ENCODE peak calls at places on chromosomes 11 and 22, in seven cellular contexts. X is aorta; L is pancreas; I is A549; H is H9; Y is CD8-positive, alpha-beta T cell; C is neuronal stem cell. W is an unnamed sample.
A peak's percentile ranks its signal among the peaks of the same experiment; 100 is the strongest.

GRCh38 chr11:64265176-64266160 is 14.1 kb downstream of the PLCB3 start:
- DNase-seq in X (peak; percentile 47), L (no peak), I (no peak), H (no peak), Y (no peak), C (no peak), W (no peak)

GRCh38 chr22:48175721-48176120 is 1413.3 kb downstream of the TBC1D22A start:
- DNase-seq in X (no peak), L (no peak), I (no peak), H (no peak), Y (no peak), C (no peak), W (no peak)

GRCh38 chr11:12418019-12418611 is 40.7 kb downstream of the PARVA start:
- DNase-seq in X (no peak), L (no peak), I (no peak), H (no peak), Y (no peak), C (no peak), W (no peak)

GRCh38 chr22:29370556-29370955 is 17.8 kb downstream of the AP1B1 start:
- DNase-seq in X (peak; percentile 18), L (no peak), I (no peak), H (peak; percentile 39), Y (no peak), C (no peak), W (no peak)

GRCh38 chr11:119153049-119153818 is 4.4 kb downstream of the ABCG4 start:
- DNase-seq in X (no peak), L (no peak), I (peak; percentile 27), H (peak; percentile 61), Y (no peak), C (no peak), W (no peak)

GRCh38 chr11:43947003-43947500 is 4.6 kb downstream of the C11orf96 start:
- DNase-seq in X (peak; percentile 65), L (no peak), I (peak; percentile 55), H (peak; percentile 71), Y (no peak), C (no peak), W (no peak)

GRCh38 chr11:133004369-133004768 is 527.9 kb downstream of the OPCML start:
- DNase-seq in X (no peak), L (no peak), I (no peak), H (no peak), Y (no peak), C (no peak), W (no peak)

GRCh38 chr11:104164028-104164520 is at the start of gene PDGFD:
- DNase-seq in X (peak; percentile 73), L (peak; percentile 85), I (peak; percentile 90), H (peak; percentile 90), Y (peak; percentile 1), C (peak; percentile 78), W (no peak)

GRCh38 chr11:70367071-70367470 is 31.3 kb upstream of the CTTN start:
- DNase-seq in X (no peak), L (no peak), I (no peak), H (no peak), Y (no peak), C (no peak), W (no peak)

GRCh38 chr22:26259510-26259909 is 90.2 kb downstream of the SEZ6L start:
- DNase-seq in X (no peak), L (no peak), I (peak; percentile 11), H (peak; percentile 70), Y (no peak), C (peak; percentile 59), W (no peak)

GRCh38 chr22:39481054-39481453 is 21.0 kb upstream of the MIEF1 start:
- DNase-seq in X (no peak), L (no peak), I (no peak), H (no peak), Y (no peak), C (no peak), W (no peak)

DNA sequence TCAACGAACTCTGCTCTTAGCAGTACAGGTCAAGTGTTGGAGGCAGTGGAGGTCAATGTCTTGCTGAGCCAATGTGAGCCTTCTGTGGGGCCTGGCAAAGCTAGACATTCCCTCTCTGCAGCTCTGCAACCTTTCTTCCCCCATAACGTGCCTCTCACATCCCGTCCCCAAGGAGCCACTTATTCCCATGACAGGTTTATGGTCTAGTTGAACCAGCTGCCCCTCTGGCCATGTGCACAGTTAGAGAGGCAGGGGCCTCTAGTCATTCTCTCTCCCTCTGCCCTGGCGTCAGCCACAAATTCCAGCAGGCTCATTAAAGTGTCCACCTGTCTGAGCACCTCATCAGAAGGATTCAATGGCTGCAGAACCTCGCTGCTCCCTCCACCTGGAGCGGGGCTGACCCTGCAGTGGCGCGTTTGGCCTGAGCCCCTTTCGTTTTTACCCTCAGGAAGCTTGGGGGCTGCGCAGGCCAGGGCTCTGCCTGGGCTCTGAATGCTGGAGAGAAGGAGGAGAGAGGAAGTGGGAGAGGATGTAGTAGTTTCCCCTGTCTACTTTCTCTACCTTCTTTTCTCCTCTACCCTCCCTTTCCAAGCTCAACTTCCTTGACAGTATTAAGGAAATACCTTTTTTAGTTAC is 302.1 kb upstream of the B3GAT1 start:
- DNase-seq in X (no peak), L (no peak), I (no peak), H (no peak), Y (no peak), C (no peak), W (no peak)
- H3K4me1 ChIP-seq in X (no peaks in the 10 kb centered on the region), L (no peaks in the 10 kb centered on the region), I (no peaks in the 10 kb centered on the region), H (no peaks in the 10 kb centered on the region), Y (no peaks in the 10 kb centered on the region), C (peaks cover 2% of the 10 kb centered on the region), W (no peaks in the 10 kb centered on the region)

GRCh38 chr11:126720539-126721235 is 279.9 kb downstream of the KIRREL3 start:
- DNase-seq in X (no peak), L (no peak), I (no peak), H (no peak), Y (no peak), C (no peak), W (no peak)

GRCh38 chr11:126723665-126724045 is 276.9 kb downstream of the KIRREL3 start:
- DNase-seq in X (no peak), L (no peak), I (no peak), H (no peak), Y (no peak), C (no peak), W (no peak)

GRCh38 chr11:126722956-126723664 is 277.5 kb downstream of the KIRREL3 start:
- DNase-seq in X (no peak), L (no peak), I (no peak), H (no peak), Y (no peak), C (no peak), W (no peak)

GRCh38 chr11:126719740-126720139 is 280.8 kb downstream of the KIRREL3 start:
- DNase-seq in X (no peak), L (no peak), I (no peak), H (no peak), Y (no peak), C (no peak), W (no peak)

DNA sequence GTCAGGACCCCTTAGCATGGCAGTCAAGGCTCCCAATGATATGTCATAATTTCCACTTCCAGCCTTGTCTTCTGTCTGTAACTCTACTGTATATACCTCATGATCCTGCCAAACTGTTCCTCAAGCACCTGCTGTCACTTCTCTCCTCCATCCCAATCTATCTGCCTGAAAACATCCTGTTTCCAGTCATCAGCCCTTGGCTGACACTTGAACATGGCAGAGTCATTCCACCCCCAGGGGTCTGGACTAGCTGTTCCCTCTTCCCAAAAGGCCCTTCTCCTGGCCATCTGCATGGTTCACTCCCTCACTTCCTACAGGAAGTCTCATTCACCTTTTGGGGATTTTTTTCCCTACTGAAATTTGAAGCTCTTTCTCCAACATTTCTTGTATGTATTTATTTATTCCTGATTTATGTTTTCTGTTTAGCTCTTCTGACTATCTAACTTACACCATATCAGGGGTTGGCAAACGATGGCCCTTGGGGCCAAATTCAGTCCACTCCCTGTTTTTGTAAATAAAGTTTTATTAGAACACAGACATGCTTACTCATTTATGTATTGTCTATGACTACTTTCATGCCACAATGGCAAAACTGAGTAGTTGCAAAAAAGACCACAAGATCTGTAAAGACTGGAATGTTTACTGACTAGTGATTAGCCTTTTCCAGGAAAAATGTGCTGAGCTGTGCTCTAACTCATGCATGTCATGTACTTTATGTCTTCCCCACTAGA is 278.4 kb downstream of the KIRREL3 start:
- DNase-seq in X (no peak), L (no peak), I (no peak), H (no peak), Y (no peak), C (no peak), W (no peak)
- H3K4me1 ChIP-seq in X (no peaks in the 10 kb centered on the region), L (no peaks in the 10 kb centered on the region), I (peaks cover 43% of the 10 kb centered on the region), H (no peaks in the 10 kb centered on the region), Y (no peaks in the 10 kb centered on the region), C (no peaks in the 10 kb centered on the region), W (no peaks in the 10 kb centered on the region)

GRCh38 chr11:129423426-129423825 is 47.8 kb downstream of the BARX2 start:
- DNase-seq in X (no peak), L (no peak), I (no peak), H (no peak), Y (no peak), C (no peak), W (no peak)

GRCh38 chr11:129426776-129427175 is 51.1 kb downstream of the BARX2 start:
- DNase-seq in X (no peak), L (no peak), I (no peak), H (no peak), Y (no peak), C (no peak), W (no peak)

GRCh38 chr11:129427376-129427775 is 51.7 kb downstream of the BARX2 start:
- DNase-seq in X (no peak), L (no peak), I (no peak), H (no peak), Y (no peak), C (no peak), W (no peak)

GRCh38 chr11:129428027-129428426 is 52.4 kb downstream of the BARX2 start:
- DNase-seq in X (no peak), L (no peak), I (no peak), H (no peak), Y (no peak), C (no peak), W (no peak)

DNA sequence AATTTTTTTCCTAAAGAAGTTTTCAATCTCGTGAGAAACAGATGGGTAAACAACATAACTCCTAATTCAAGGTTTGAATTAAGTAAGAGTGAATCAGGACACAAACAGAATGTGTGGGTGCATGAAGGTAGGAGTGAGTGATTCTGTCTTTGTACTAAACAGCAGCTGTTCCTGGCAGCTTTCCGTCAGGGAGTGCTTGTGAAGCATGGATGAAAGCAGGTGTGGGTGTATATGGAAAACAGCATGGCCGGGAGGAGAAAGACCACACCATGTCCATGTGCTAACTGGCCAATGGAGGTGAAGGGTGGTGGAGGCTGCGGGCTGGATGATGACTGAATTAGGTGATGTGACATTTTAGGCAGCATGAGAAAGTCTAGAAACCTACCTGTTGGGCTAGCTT is 49.6 kb downstream of the BARX2 start:
- DNase-seq in X (no peak), L (no peak), I (no peak), H (no peak), Y (no peak), C (no peak), W (no peak)
- H3K4me1 ChIP-seq in X (no peaks in the 10 kb centered on the region), L (no peaks in the 10 kb centered on the region), I (no peaks in the 10 kb centered on the region), H (no peaks in the 10 kb centered on the region), Y (no peaks in the 10 kb centered on the region), C (no peaks in the 10 kb centered on the region), W (no peaks in the 10 kb centered on the region)

DNA sequence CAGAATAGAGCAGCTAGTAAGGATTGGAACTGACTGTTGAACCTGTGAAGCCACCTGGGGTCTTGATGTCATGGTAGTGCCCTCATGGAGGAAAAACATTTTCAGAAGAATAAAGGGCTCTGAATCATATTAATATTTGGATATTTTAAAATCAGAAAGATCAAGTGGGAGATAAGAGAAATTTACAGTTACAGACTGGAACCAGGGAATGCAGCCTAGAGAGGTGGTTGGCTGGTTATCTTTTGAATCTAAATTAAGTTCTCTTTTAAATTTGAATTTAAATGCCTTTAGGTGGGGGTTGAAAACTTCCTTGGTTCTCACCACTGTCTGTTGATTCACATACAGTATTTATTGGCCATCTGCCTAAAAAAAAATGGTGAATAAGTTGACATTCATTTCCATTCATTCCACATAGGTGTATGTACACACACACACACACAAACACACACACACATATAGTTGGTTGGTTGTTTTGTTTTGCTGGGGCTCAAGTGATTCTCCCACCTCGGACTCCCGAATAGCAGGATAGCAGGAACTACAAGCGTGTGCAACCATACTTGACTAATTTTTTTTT is 35.7 kb upstream of the PTPRJ start:
- DNase-seq in X (no peak), L (no peak), I (no peak), H (no peak), Y (no peak), C (no peak), W (no peak)
- H3K4me1 ChIP-seq in X (no peaks in the 10 kb centered on the region), L (no peaks in the 10 kb centered on the region), I (peaks cover 85% of the 10 kb centered on the region), H (peaks cover 3% of the 10 kb centered on the region), Y (peaks cover 11% of the 10 kb centered on the region), C (peaks cover 10% of the 10 kb centered on the region), W (peaks cover 14% of the 10 kb centered on the region)